ENCODE peak calls at places on chromosome 14, in six cellular contexts. One of them, this sample, is unnamed.

GRCh38 chr14:39025810-39026627 is 77.0 kb downstream of the SEC23A start:
- DNase-seq in Kasumi-1: peak
- DNase-seq in NCI-H1436: no peak
- DNase-seq in left kidney: no peak
- DNase-seq in activated naive CD4-positive, alpha-beta T cell: no peak
- DNase-seq in NCI-H1417: peak
- DNase-seq in this sample: peak

GRCh38 chr14:95494456-95494855 is 22.0 kb downstream of the SYNE3 start:
- DNase-seq in Kasumi-1: no peak
- DNase-seq in NCI-H1436: no peak
- DNase-seq in left kidney: no peak
- DNase-seq in activated naive CD4-positive, alpha-beta T cell: no peak
- DNase-seq in NCI-H1417: no peak
- DNase-seq in this sample: no peak

GRCh38 chr14:68363841-68364711 is 428.8 kb downstream of the ZFP36L1 start:
- DNase-seq in Kasumi-1: no peak
- DNase-seq in NCI-H1436: no peak
- DNase-seq in left kidney: peak
- DNase-seq in activated naive CD4-positive, alpha-beta T cell: no peak
- DNase-seq in NCI-H1417: peak
- DNase-seq in this sample: peak

GRCh38 chr14:105314287-105315185 is at the start of gene PACS2:
- DNase-seq in Kasumi-1: peak
- DNase-seq in NCI-H1436: peak
- DNase-seq in left kidney: peak
- DNase-seq in activated naive CD4-positive, alpha-beta T cell: peak
- DNase-seq in NCI-H1417: peak
- DNase-seq in this sample: peak

GRCh38 chr14:70649803-70650202 is 8.1 kb downstream of the TTC9 start:
- DNase-seq in Kasumi-1: no peak
- DNase-seq in NCI-H1436: no peak
- DNase-seq in left kidney: no peak
- DNase-seq in activated naive CD4-positive, alpha-beta T cell: no peak
- DNase-seq in NCI-H1417: no peak
- DNase-seq in this sample: no peak

GRCh38 chr14:77475432-77476115 is 17.7 kb downstream of the AHSA1 start:
- DNase-seq in Kasumi-1: no peak
- DNase-seq in NCI-H1436: no peak
- DNase-seq in left kidney: no peak
- DNase-seq in activated naive CD4-positive, alpha-beta T cell: no peak
- DNase-seq in NCI-H1417: no peak
- DNase-seq in this sample: no peak

GRCh38 chr14:34450958-34451357 is 11.1 kb downstream of the SPTSSA start:
- DNase-seq in Kasumi-1: no peak
- DNase-seq in NCI-H1436: no peak
- DNase-seq in left kidney: no peak
- DNase-seq in activated naive CD4-positive, alpha-beta T cell: no peak
- DNase-seq in NCI-H1417: no peak
- DNase-seq in this sample: peak

GRCh38 chr14:90115780-90116179 is 54.0 kb downstream of the KCNK13 start:
- DNase-seq in Kasumi-1: no peak
- DNase-seq in NCI-H1436: no peak
- DNase-seq in left kidney: no peak
- DNase-seq in activated naive CD4-positive, alpha-beta T cell: no peak
- DNase-seq in NCI-H1417: peak
- DNase-seq in this sample: no peak

GRCh38 chr14:71959055-71959454 is 26.8 kb downstream of the RGS6 start:
- DNase-seq in Kasumi-1: no peak
- DNase-seq in NCI-H1436: no peak
- DNase-seq in left kidney: peak
- DNase-seq in activated naive CD4-positive, alpha-beta T cell: no peak
- DNase-seq in NCI-H1417: no peak
- DNase-seq in this sample: no peak

GRCh38 chr14:63672417-63673180 is 30.9 kb upstream of the WDR89 start:
- DNase-seq in Kasumi-1: no peak
- DNase-seq in NCI-H1436: no peak
- DNase-seq in left kidney: peak
- DNase-seq in activated naive CD4-positive, alpha-beta T cell: no peak
- DNase-seq in NCI-H1417: peak
- DNase-seq in this sample: peak

GRCh38 chr14:61662437-61663311 is 32.6 kb upstream of the HIF1A start:
- DNase-seq in Kasumi-1: peak
- DNase-seq in NCI-H1436: no peak
- DNase-seq in left kidney: peak
- DNase-seq in activated naive CD4-positive, alpha-beta T cell: no peak
- DNase-seq in NCI-H1417: peak
- DNase-seq in this sample: peak

GRCh38 chr14:35400707-35401421 is 3.7 kb downstream of the NFKBIA start:
- DNase-seq in Kasumi-1: peak
- DNase-seq in NCI-H1436: no peak
- DNase-seq in left kidney: peak
- DNase-seq in activated naive CD4-positive, alpha-beta T cell: peak
- DNase-seq in NCI-H1417: no peak
- DNase-seq in this sample: peak

GRCh38 chr14:44639986-44640385 is 132.9 kb upstream of the FSCB start:
- DNase-seq in Kasumi-1: no peak
- DNase-seq in NCI-H1436: no peak
- DNase-seq in left kidney: peak
- DNase-seq in activated naive CD4-positive, alpha-beta T cell: no peak
- DNase-seq in NCI-H1417: no peak
- DNase-seq in this sample: no peak

GRCh38 chr14:53723221-53723620 is 233.4 kb downstream of the BMP4 start:
- DNase-seq in Kasumi-1: no peak
- DNase-seq in NCI-H1436: no peak
- DNase-seq in left kidney: no peak
- DNase-seq in activated naive CD4-positive, alpha-beta T cell: no peak
- DNase-seq in NCI-H1417: no peak
- DNase-seq in this sample: no peak

GRCh38 chr14:96114002-96114401 is 74.8 kb downstream of the C14orf132 start:
- DNase-seq in Kasumi-1: no peak
- DNase-seq in NCI-H1436: no peak
- DNase-seq in left kidney: no peak
- DNase-seq in activated naive CD4-positive, alpha-beta T cell: no peak
- DNase-seq in NCI-H1417: no peak
- DNase-seq in this sample: no peak

GRCh38 chr14:54642950-54643695 is 76.2 kb downstream of the SAMD4A start:
- DNase-seq in Kasumi-1: peak
- DNase-seq in NCI-H1436: no peak
- DNase-seq in left kidney: peak
- DNase-seq in activated naive CD4-positive, alpha-beta T cell: no peak
- DNase-seq in NCI-H1417: no peak
- DNase-seq in this sample: no peak

GRCh38 chr14:80202888-80203562 is 8.3 kb downstream of the DIO2 start:
- DNase-seq in Kasumi-1: no peak
- DNase-seq in NCI-H1436: no peak
- DNase-seq in left kidney: no peak
- DNase-seq in activated naive CD4-positive, alpha-beta T cell: no peak
- DNase-seq in NCI-H1417: no peak
- DNase-seq in this sample: peak

GRCh38 chr14:104436047-104436531 is 143.5 kb upstream of the C14orf180 start:
- DNase-seq in Kasumi-1: peak
- DNase-seq in NCI-H1436: no peak
- DNase-seq in left kidney: peak
- DNase-seq in activated naive CD4-positive, alpha-beta T cell: no peak
- DNase-seq in NCI-H1417: no peak
- DNase-seq in this sample: peak

GRCh38 chr14:44700694-44701093 is 193.6 kb upstream of the FSCB start:
- DNase-seq in Kasumi-1: no peak
- DNase-seq in NCI-H1436: no peak
- DNase-seq in left kidney: no peak
- DNase-seq in activated naive CD4-positive, alpha-beta T cell: no peak
- DNase-seq in NCI-H1417: peak
- DNase-seq in this sample: peak

GRCh38 chr14:105251920-105252319 is 3.6 kb downstream of the BTBD6 start:
- DNase-seq in Kasumi-1: no peak
- DNase-seq in NCI-H1436: no peak
- DNase-seq in left kidney: no peak
- DNase-seq in activated naive CD4-positive, alpha-beta T cell: no peak
- DNase-seq in NCI-H1417: no peak
- DNase-seq in this sample: no peak

GRCh38 chr14:80714489-80714888 is 227.0 kb downstream of the CEP128 start:
- DNase-seq in Kasumi-1: no peak
- DNase-seq in NCI-H1436: no peak
- DNase-seq in left kidney: no peak
- DNase-seq in activated naive CD4-positive, alpha-beta T cell: no peak
- DNase-seq in NCI-H1417: no peak
- DNase-seq in this sample: no peak

GRCh38 chr14:32038876-32039275 is 38.2 kb upstream of the ARHGAP5 start:
- DNase-seq in Kasumi-1: no peak
- DNase-seq in NCI-H1436: peak
- DNase-seq in left kidney: no peak
- DNase-seq in activated naive CD4-positive, alpha-beta T cell: no peak
- DNase-seq in NCI-H1417: peak
- DNase-seq in this sample: peak

GRCh38 chr14:50417853-50418252 is 21.2 kb upstream of the CDKL1 start:
- DNase-seq in Kasumi-1: no peak
- DNase-seq in NCI-H1436: no peak
- DNase-seq in left kidney: no peak
- DNase-seq in activated naive CD4-positive, alpha-beta T cell: no peak
- DNase-seq in NCI-H1417: no peak
- DNase-seq in this sample: no peak